ENCODE peak calls at places on chromosome 15, in six cellular contexts. One of them, this sample, is unnamed.

GRCh38 chr15:78092111-78093041 is at the start of gene SH2D7:
- DNase-seq in glutamatergic neuron: no peak
- DNase-seq in fibroblast of the conjunctiva: no peak
- DNase-seq in endothelial cell: no peak
- DNase-seq in stimulated activated naive B cell treated with anti-CD40 and anti-IgM and Interleukin-4, amounts not matched to agents 10 μg/mL and 1 μg/mL and 100 μg/mL, for 72 hours: no peak
- DNase-seq in cardiac muscle cell: peak; percentile 17
- DNase-seq in this sample: no peak

GRCh38 chr15:87340370-87340769 is 916.2 kb downstream of the NTRK3 start:
- DNase-seq in cardiac muscle cell: no peak
- DNase-seq in stimulated activated naive B cell treated with anti-CD40 and anti-IgM and Interleukin-4, amounts not matched to agents 10 μg/mL and 1 μg/mL and 100 μg/mL, for 72 hours: no peak
- DNase-seq in endothelial cell: no peak
- DNase-seq in fibroblast of the conjunctiva: no peak
- DNase-seq in glutamatergic neuron: no peak
- DNase-seq in this sample: no peak

GRCh38 chr15:67188551-67189218 is 65.8 kb downstream of the AAGAB start:
- DNase-seq in cardiac muscle cell: peak; percentile 91
- DNase-seq in glutamatergic neuron: no peak
- DNase-seq in stimulated activated naive B cell treated with anti-CD40 and anti-IgM and Interleukin-4, amounts not matched to agents 10 μg/mL and 1 μg/mL and 100 μg/mL, for 72 hours: no peak
- DNase-seq in fibroblast of the conjunctiva: peak; percentile 93
- DNase-seq in endothelial cell: no peak
- DNase-seq in this sample: no peak

GRCh38 chr15:74301583-74302374 is 65.7 kb downstream of the CCDC33 start:
- DNase-seq in cardiac muscle cell: no peak
- DNase-seq in endothelial cell: no peak
- DNase-seq in glutamatergic neuron: no peak
- DNase-seq in fibroblast of the conjunctiva: no peak
- DNase-seq in stimulated activated naive B cell treated with anti-CD40 and anti-IgM and Interleukin-4, amounts not matched to agents 10 μg/mL and 1 μg/mL and 100 μg/mL, for 72 hours: no peak
- DNase-seq in this sample: no peak

GRCh38 chr15:90610220-90610619 is 80.5 kb downstream of the CRTC3 start:
- DNase-seq in cardiac muscle cell: peak; percentile 21
- DNase-seq in fibroblast of the conjunctiva: no peak
- DNase-seq in endothelial cell: no peak
- DNase-seq in glutamatergic neuron: no peak
- DNase-seq in stimulated activated naive B cell treated with anti-CD40 and anti-IgM and Interleukin-4, amounts not matched to agents 10 μg/mL and 1 μg/mL and 100 μg/mL, for 72 hours: no peak
- DNase-seq in this sample: no peak

GRCh38 chr15:55576911-55577310 is 11.2 kb downstream of the PYGO1 start:
- DNase-seq in cardiac muscle cell: no peak
- DNase-seq in fibroblast of the conjunctiva: no peak
- DNase-seq in stimulated activated naive B cell treated with anti-CD40 and anti-IgM and Interleukin-4, amounts not matched to agents 10 μg/mL and 1 μg/mL and 100 μg/mL, for 72 hours: no peak
- DNase-seq in endothelial cell: no peak
- DNase-seq in glutamatergic neuron: no peak
- DNase-seq in this sample: peak; percentile 60

GRCh38 chr15:82122754-82123400 is 77.1 kb upstream of the MEX3B start:
- DNase-seq in stimulated activated naive B cell treated with anti-CD40 and anti-IgM and Interleukin-4, amounts not matched to agents 10 μg/mL and 1 μg/mL and 100 μg/mL, for 72 hours: no peak
- DNase-seq in glutamatergic neuron: no peak
- DNase-seq in cardiac muscle cell: peak; percentile 90
- DNase-seq in fibroblast of the conjunctiva: peak; percentile 91
- DNase-seq in endothelial cell: no peak
- DNase-seq in this sample: no peak

GRCh38 chr15:41161736-41162135 is 45.7 kb upstream of the INO80 start:
- DNase-seq in cardiac muscle cell: peak; percentile 6
- DNase-seq in endothelial cell: no peak
- DNase-seq in fibroblast of the conjunctiva: no peak
- DNase-seq in stimulated activated naive B cell treated with anti-CD40 and anti-IgM and Interleukin-4, amounts not matched to agents 10 μg/mL and 1 μg/mL and 100 μg/mL, for 72 hours: no peak
- DNase-seq in glutamatergic neuron: no peak
- DNase-seq in this sample: no peak

GRCh38 chr15:92845109-92845508 is 55.0 kb upstream of the CHD2 start:
- DNase-seq in glutamatergic neuron: no peak
- DNase-seq in stimulated activated naive B cell treated with anti-CD40 and anti-IgM and Interleukin-4, amounts not matched to agents 10 μg/mL and 1 μg/mL and 100 μg/mL, for 72 hours: no peak
- DNase-seq in cardiac muscle cell: peak; percentile 84
- DNase-seq in endothelial cell: no peak
- DNase-seq in fibroblast of the conjunctiva: peak; percentile 24
- DNase-seq in this sample: peak; percentile 48

GRCh38 chr15:57866149-57866736 is 159.7 kb downstream of the POLR2M start:
- DNase-seq in fibroblast of the conjunctiva: peak; percentile 8
- DNase-seq in cardiac muscle cell: peak; percentile 68
- DNase-seq in glutamatergic neuron: peak; percentile 82
- DNase-seq in stimulated activated naive B cell treated with anti-CD40 and anti-IgM and Interleukin-4, amounts not matched to agents 10 μg/mL and 1 μg/mL and 100 μg/mL, for 72 hours: peak; percentile 12
- DNase-seq in endothelial cell: peak; percentile 83
- DNase-seq in this sample: peak; percentile 31

GRCh38 chr15:49734831-49735508 is 114.1 kb downstream of the DTWD1 start:
- DNase-seq in glutamatergic neuron: no peak
- DNase-seq in cardiac muscle cell: no peak
- DNase-seq in fibroblast of the conjunctiva: no peak
- DNase-seq in stimulated activated naive B cell treated with anti-CD40 and anti-IgM and Interleukin-4, amounts not matched to agents 10 μg/mL and 1 μg/mL and 100 μg/mL, for 72 hours: no peak
- DNase-seq in endothelial cell: no peak
- DNase-seq in this sample: no peak

This sample was measured in erythroblast.